ENCODE peak calls at places on chromosomes 16 and 17, in seven cellular contexts. W, G, Q, U, E, L and S are unnamed samples.

GRCh38 chr17:17361543-17362511 is 58.7 kb downstream of the NT5M start:
- DNase-seq in W (no peak), G (no peak), Q (no peak), U (no peak), E (no peak), L (no peak), S (no peak)

GRCh38 chr17:38702900-38703741 is 2.0 kb upstream of the MLLT6 start:
- DNase-seq in W (no peak), G (no peak), Q (no peak), U (no peak), E (no peak), L (peak), S (peak)

GRCh38 chr16:24322106-24322505 is 66.0 kb downstream of the CACNG3 start:
- DNase-seq in W (no peak), G (no peak), Q (no peak), U (no peak), E (no peak), L (no peak), S (no peak)

GRCh38 chr17:59897090-59897489 is 4.2 kb downstream of the RPS6KB1 start:
- DNase-seq in W (no peak), G (peak), Q (peak), U (no peak), E (no peak), L (no peak), S (no peak)

GRCh38 chr17:40963838-40964237 is 2.9 kb downstream of the KRT39 start:
- DNase-seq in W (no peak), G (no peak), Q (peak), U (peak), E (no peak), L (no peak), S (peak)

GRCh38 chr17:58913971-58914769 is 158.5 kb downstream of the PPM1E start:
- DNase-seq in W (peak), G (no peak), Q (no peak), U (no peak), E (no peak), L (no peak), S (no peak)

GRCh38 chr16:83995756-83996155 is 27.7 kb downstream of the NECAB2 start:
- DNase-seq in W (no peak), G (no peak), Q (no peak), U (no peak), E (no peak), L (no peak), S (peak)

GRCh38 chr17:73803867-73804539 is 159.8 kb upstream of the SDK2 start:
- DNase-seq in W (no peak), G (no peak), Q (no peak), U (no peak), E (no peak), L (no peak), S (peak)

GRCh38 chr17:76567634-76568432 is 17.8 kb downstream of the ST6GALNAC2 start:
- DNase-seq in W (no peak), G (no peak), Q (no peak), U (no peak), E (peak), L (no peak), S (no peak)

GRCh38 chr16:81618187-81618586 is 160.9 kb upstream of the PLCG2 start:
- DNase-seq in W (no peak), G (no peak), Q (no peak), U (no peak), E (no peak), L (no peak), S (no peak)

GRCh38 chr16:54176376-54176901 is 110.1 kb downstream of the IRX3 start:
- DNase-seq in W (no peak), G (no peak), Q (no peak), U (no peak), E (no peak), L (no peak), S (peak)

GRCh38 chr17:50354198-50354597 is 8.3 kb downstream of the XYLT2 start:
- DNase-seq in W (no peak), G (no peak), Q (no peak), U (no peak), E (no peak), L (no peak), S (no peak)

GRCh38 chr17:63549289-63549945 is 860 bp upstream of the DCAF7 start:
- DNase-seq in W (no peak), G (no peak), Q (no peak), U (no peak), E (no peak), L (peak), S (no peak)